ENCODE peak calls at places on chromosomes 11 and 22, in six cellular contexts. One of them, this sample, is unnamed.

GRCh38 chr11:122626266-122626665 is 29.3 kb upstream of the UBASH3B start:
- DNase-seq in GM12878: no peak
- DNase-seq in H1: no peak
- DNase-seq in HepG2: no peak
- DNase-seq in HCT116: no peak
- DNase-seq in SK-N-SH: no peak
- DNase-seq in this sample: no peak

GRCh38 chr11:2100361-2101170 is 38.6 kb downstream of the IGF2 start:
- DNase-seq in HCT116: no peak
- DNase-seq in HepG2: no peak
- DNase-seq in SK-N-SH: peak
- DNase-seq in GM12878: no peak
- DNase-seq in H1: no peak
- DNase-seq in this sample: no peak

GRCh38 chr22:36971305-36971704 is 47.9 kb downstream of the TST start:
- DNase-seq in SK-N-SH: no peak
- DNase-seq in H1: no peak
- DNase-seq in HCT116: no peak
- DNase-seq in GM12878: no peak
- DNase-seq in HepG2: no peak
- DNase-seq in this sample: no peak

GRCh38 chr11:95373241-95373640 is 142.2 kb upstream of the SESN3 start:
- DNase-seq in SK-N-SH: no peak
- DNase-seq in GM12878: no peak
- DNase-seq in H1: no peak
- DNase-seq in HCT116: no peak
- DNase-seq in HepG2: no peak
- DNase-seq in this sample: no peak

GRCh38 chr22:28899199-28899853 is 16.0 kb downstream of the ZNRF3 start:
- DNase-seq in HepG2: no peak
- DNase-seq in GM12878: no peak
- DNase-seq in SK-N-SH: no peak
- DNase-seq in HCT116: no peak
- DNase-seq in H1: no peak
- DNase-seq in this sample: no peak

GRCh38 chr22:42648368-42649260 is 578 bp downstream of the CYB5R3 start:
- DNase-seq in GM12878: no peak
- DNase-seq in HepG2: peak
- DNase-seq in HCT116: no peak
- DNase-seq in H1: no peak
- DNase-seq in SK-N-SH: no peak
- DNase-seq in this sample: peak

GRCh38 chr11:103800406-103801114 is 235.9 kb upstream of the DDI1 start:
- DNase-seq in HCT116: no peak
- DNase-seq in GM12878: no peak
- DNase-seq in HepG2: no peak
- DNase-seq in SK-N-SH: no peak
- DNase-seq in H1: no peak
- DNase-seq in this sample: no peak

GRCh38 chr11:131033151-131033651 is 116.9 kb upstream of the SNX19 start:
- DNase-seq in SK-N-SH: no peak
- DNase-seq in GM12878: no peak
- DNase-seq in HepG2: peak
- DNase-seq in H1: no peak
- DNase-seq in HCT116: peak
- DNase-seq in this sample: no peak

GRCh38 chr11:80096736-80097135 is 655.9 kb upstream of the TENM4 start:
- DNase-seq in H1: no peak
- DNase-seq in HepG2: no peak
- DNase-seq in GM12878: no peak
- DNase-seq in SK-N-SH: no peak
- DNase-seq in HCT116: no peak
- DNase-seq in this sample: no peak

GRCh38 chr11:61702701-61703312 is 22.6 kb downstream of the DAGLA start:
- DNase-seq in HepG2: no peak
- DNase-seq in GM12878: no peak
- DNase-seq in SK-N-SH: no peak
- DNase-seq in H1: no peak
- DNase-seq in HCT116: no peak
- DNase-seq in this sample: no peak

GRCh38 chr11:492416-493226 is 14.4 kb downstream of the RNH1 start:
- DNase-seq in HepG2: no peak
- DNase-seq in SK-N-SH: peak
- DNase-seq in HCT116: no peak
- DNase-seq in GM12878: no peak
- DNase-seq in H1: no peak
- DNase-seq in this sample: no peak

GRCh38 chr11:77619576-77620198 is 17.9 kb downstream of the CLNS1A start:
- DNase-seq in HepG2: peak
- DNase-seq in GM12878: peak
- DNase-seq in SK-N-SH: no peak
- DNase-seq in H1: no peak
- DNase-seq in HCT116: peak
- DNase-seq in this sample: peak

GRCh38 chr22:45318168-45318557 is 8.4 kb downstream of the FAM118A start:
- DNase-seq in HepG2: no peak
- DNase-seq in H1: no peak
- DNase-seq in SK-N-SH: peak
- DNase-seq in HCT116: no peak
- DNase-seq in GM12878: peak
- DNase-seq in this sample: no peak

GRCh38 chr11:5229388-5229787 is 2.5 kb upstream of the HBB start:
- DNase-seq in GM12878: no peak
- DNase-seq in HepG2: no peak
- DNase-seq in SK-N-SH: no peak
- DNase-seq in HCT116: no peak
- DNase-seq in H1: no peak
- DNase-seq in this sample: no peak

GRCh38 chr11:96185220-96185768 is 157.7 kb downstream of the MAML2 start:
- DNase-seq in H1: no peak
- DNase-seq in SK-N-SH: no peak
- DNase-seq in GM12878: peak
- DNase-seq in HepG2: no peak
- DNase-seq in HCT116: no peak
- DNase-seq in this sample: no peak

GRCh38 chr11:59898652-59899051 is 20.1 kb downstream of the OOSP3 start:
- DNase-seq in SK-N-SH: no peak
- DNase-seq in HepG2: no peak
- DNase-seq in HCT116: no peak
- DNase-seq in GM12878: no peak
- DNase-seq in H1: no peak
- DNase-seq in this sample: no peak

GRCh38 chr11:9060700-9061111 is 30.7 kb downstream of the SCUBE2 start:
- DNase-seq in HepG2: peak
- DNase-seq in HCT116: no peak
- DNase-seq in SK-N-SH: no peak
- DNase-seq in H1: no peak
- DNase-seq in GM12878: peak
- DNase-seq in this sample: peak

GRCh38 chr11:76131142-76131541 is 75.2 kb downstream of the WNT11 start:
- DNase-seq in HepG2: no peak
- DNase-seq in H1: no peak
- DNase-seq in HCT116: no peak
- DNase-seq in SK-N-SH: peak
- DNase-seq in GM12878: no peak
- DNase-seq in this sample: no peak

DNA sequence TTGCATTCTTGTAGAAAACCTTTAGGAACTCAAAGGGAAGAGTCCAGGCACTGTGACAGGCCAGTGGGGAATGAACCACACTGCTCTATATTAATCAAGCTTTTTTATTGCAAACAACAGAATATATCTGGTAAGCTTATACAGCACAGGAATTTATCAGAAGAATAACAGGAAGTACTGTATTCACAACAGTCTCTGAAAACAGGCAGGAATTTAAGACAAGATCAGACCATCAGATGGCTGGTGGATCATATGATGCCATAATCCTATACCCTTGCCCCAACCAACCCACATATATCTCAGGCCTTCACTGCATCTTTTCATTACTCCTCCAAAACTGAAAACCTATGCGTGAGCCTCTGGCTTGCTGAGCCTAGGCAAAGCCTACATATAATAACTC is 1.0 kb upstream of the HTATIP2 start:
- DNase-seq in HCT116: no peak
- DNase-seq in HepG2: no peak
- DNase-seq in SK-N-SH: no peak
- DNase-seq in H1: no peak
- DNase-seq in GM12878: no peak
- DNase-seq in this sample: no peak
- TF ChIP-seq JUND in HCT116: no peak
- TF ChIP-seq JUND in HepG2: no peak
- TF ChIP-seq JUND in SK-N-SH: no peak
- TF ChIP-seq JUND in H1: no peak
- TF ChIP-seq JUND in GM12878: no peak
- TF ChIP-seq JUND in this sample: no peak

GRCh38 chr11:34495724-34496377 is 17.7 kb downstream of the ELF5 start:
- DNase-seq in SK-N-SH: no peak
- DNase-seq in HepG2: peak
- DNase-seq in GM12878: no peak
- DNase-seq in H1: no peak
- DNase-seq in HCT116: peak
- DNase-seq in this sample: no peak
- TF ChIP-seq JUND in SK-N-SH: no peak
- TF ChIP-seq JUND in HepG2: no peak
- TF ChIP-seq JUND in GM12878: no peak
- TF ChIP-seq JUND in H1: peak
- TF ChIP-seq JUND in HCT116: no peak
- TF ChIP-seq JUND in this sample: no peak

DNA sequence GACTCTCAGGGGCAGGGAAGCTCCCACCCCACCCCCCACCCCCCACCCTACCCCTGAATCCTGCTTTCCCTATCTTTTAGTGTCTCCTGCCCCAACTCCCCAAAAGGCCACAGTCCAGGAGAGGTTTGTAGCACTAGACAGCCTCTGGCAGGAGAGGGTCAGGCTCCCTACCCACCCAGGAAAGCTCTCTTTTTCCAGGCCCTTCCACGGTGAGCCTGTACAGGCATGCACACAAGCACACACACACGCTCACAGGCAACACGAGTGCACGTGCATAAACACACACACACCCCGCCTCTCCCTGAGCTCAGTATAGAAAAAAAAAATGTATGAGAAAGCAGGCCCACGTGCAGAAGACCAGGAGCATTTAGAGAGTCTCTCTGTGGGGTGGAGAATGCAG is 414.0 kb downstream of the MN1 start:
- DNase-seq in H1: no peak
- DNase-seq in HepG2: no peak
- DNase-seq in HCT116: no peak
- DNase-seq in SK-N-SH: no peak
- DNase-seq in GM12878: no peak
- DNase-seq in this sample: no peak
- TF ChIP-seq JUND in H1: no peak
- TF ChIP-seq JUND in HepG2: no peak
- TF ChIP-seq JUND in HCT116: no peak
- TF ChIP-seq JUND in SK-N-SH: no peak
- TF ChIP-seq JUND in GM12878: no peak
- TF ChIP-seq JUND in this sample: no peak

GRCh38 chr22:32847067-32847491 is 45.6 kb downstream of the TIMP3 start:
- DNase-seq in HepG2: no peak
- DNase-seq in SK-N-SH: no peak
- DNase-seq in GM12878: no peak
- DNase-seq in HCT116: no peak
- DNase-seq in H1: no peak
- DNase-seq in this sample: no peak
- TF ChIP-seq JUND in HepG2: no peak
- TF ChIP-seq JUND in SK-N-SH: no peak
- TF ChIP-seq JUND in GM12878: no peak
- TF ChIP-seq JUND in HCT116: no peak
- TF ChIP-seq JUND in H1: no peak
- TF ChIP-seq JUND in this sample: no peak

GRCh38 chr11:125777309-125777708 is 1.3 kb downstream of the PATE2 start:
- DNase-seq in H1: no peak
- DNase-seq in HCT116: no peak
- DNase-seq in SK-N-SH: no peak
- DNase-seq in GM12878: no peak
- DNase-seq in HepG2: no peak
- DNase-seq in this sample: no peak
- TF ChIP-seq JUND in H1: no peak
- TF ChIP-seq JUND in HCT116: no peak
- TF ChIP-seq JUND in SK-N-SH: no peak
- TF ChIP-seq JUND in GM12878: no peak
- TF ChIP-seq JUND in HepG2: no peak
- TF ChIP-seq JUND in this sample: no peak

DNA sequence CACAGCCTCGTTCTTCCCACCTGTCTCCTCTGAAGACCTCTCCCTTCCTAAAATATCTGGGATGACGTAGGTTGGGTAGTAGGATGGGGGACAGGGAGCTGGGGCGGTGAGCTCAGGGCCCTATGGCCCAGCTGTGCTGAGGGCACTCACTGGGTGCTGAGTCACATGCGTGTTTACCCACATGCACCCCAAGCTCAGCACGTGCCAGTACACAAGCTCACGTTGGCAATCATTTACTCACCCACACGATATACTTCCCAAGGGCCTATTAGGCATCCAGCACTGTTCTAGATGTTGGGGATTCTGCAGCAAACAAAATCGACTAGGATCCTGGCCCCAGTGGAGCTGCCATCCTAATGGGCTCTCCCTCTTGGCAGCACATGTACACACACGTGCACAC is 28.7 kb downstream of the ARAP1 start:
- DNase-seq in HCT116: no peak
- DNase-seq in H1: no peak
- DNase-seq in HepG2: no peak
- DNase-seq in SK-N-SH: no peak
- DNase-seq in GM12878: no peak
- DNase-seq in this sample: no peak
- TF ChIP-seq JUND in HCT116: no peak
- TF ChIP-seq JUND in H1: no peak
- TF ChIP-seq JUND in HepG2: no peak
- TF ChIP-seq JUND in SK-N-SH: no peak
- TF ChIP-seq JUND in GM12878: no peak
- TF ChIP-seq JUND in this sample: no peak

This sample was measured in T47D.